ENCODE peak calls at places on chromosomes 1 and 21, in eight cellular contexts. One of them, this sample, is unnamed.

GRCh38 chr1:178168535-178168934 is 74.6 kb downstream of the RASAL2 start:
- DNase-seq in HL-60: no peak
- DNase-seq in activated CD4-positive, alpha-beta memory T cell treated with anti-CD3 and anti-CD28 coated beads for 36 hours: no peak
- DNase-seq in aorta: no peak
- DNase-seq in fibroblast of the aortic adventitia: peak; percentile 55
- DNase-seq in smooth muscle cell of the brain vasculature: peak; percentile 18
- DNase-seq in NB4: peak; percentile 8
- DNase-seq in activated naive CD4-positive, alpha-beta T cell treated with anti-CD3 and anti-CD28 coated beads for 36 hours: no peak
- DNase-seq in this sample: no peak

GRCh38 chr1:67322442-67322841 is 14.8 kb downstream of the IL12RB2 start:
- DNase-seq in smooth muscle cell of the brain vasculature: no peak
- DNase-seq in activated naive CD4-positive, alpha-beta T cell treated with anti-CD3 and anti-CD28 coated beads for 36 hours: no peak
- DNase-seq in fibroblast of the aortic adventitia: no peak
- DNase-seq in activated CD4-positive, alpha-beta memory T cell treated with anti-CD3 and anti-CD28 coated beads for 36 hours: no peak
- DNase-seq in aorta: no peak
- DNase-seq in NB4: no peak
- DNase-seq in HL-60: no peak
- DNase-seq in this sample: no peak

GRCh38 chr1:53686371-53687267 is 52.3 kb downstream of the GLIS1 start:
- DNase-seq in activated CD4-positive, alpha-beta memory T cell treated with anti-CD3 and anti-CD28 coated beads for 36 hours: no peak
- DNase-seq in HL-60: no peak
- DNase-seq in aorta: no peak
- DNase-seq in smooth muscle cell of the brain vasculature: no peak
- DNase-seq in fibroblast of the aortic adventitia: no peak
- DNase-seq in NB4: no peak
- DNase-seq in activated naive CD4-positive, alpha-beta T cell treated with anti-CD3 and anti-CD28 coated beads for 36 hours: no peak
- DNase-seq in this sample: no peak

GRCh38 chr1:182149411-182149965 is 88.0 kb upstream of the ZNF648 start:
- DNase-seq in activated CD4-positive, alpha-beta memory T cell treated with anti-CD3 and anti-CD28 coated beads for 36 hours: peak; percentile 49
- DNase-seq in HL-60: peak; percentile 98
- DNase-seq in fibroblast of the aortic adventitia: peak; percentile 66
- DNase-seq in aorta: peak; percentile 73
- DNase-seq in activated naive CD4-positive, alpha-beta T cell treated with anti-CD3 and anti-CD28 coated beads for 36 hours: peak; percentile 60
- DNase-seq in NB4: peak; percentile 95
- DNase-seq in smooth muscle cell of the brain vasculature: no peak
- DNase-seq in this sample: peak; percentile 46

GRCh38 chr1:225253784-225254183 is 174.1 kb downstream of the LBR start:
- DNase-seq in aorta: no peak
- DNase-seq in fibroblast of the aortic adventitia: no peak
- DNase-seq in NB4: no peak
- DNase-seq in smooth muscle cell of the brain vasculature: no peak
- DNase-seq in activated CD4-positive, alpha-beta memory T cell treated with anti-CD3 and anti-CD28 coated beads for 36 hours: no peak
- DNase-seq in HL-60: no peak
- DNase-seq in activated naive CD4-positive, alpha-beta T cell treated with anti-CD3 and anti-CD28 coated beads for 36 hours: no peak
- DNase-seq in this sample: no peak

GRCh38 chr1:54325705-54326461 is 80.3 kb downstream of the SSBP3 start:
- DNase-seq in activated naive CD4-positive, alpha-beta T cell treated with anti-CD3 and anti-CD28 coated beads for 36 hours: no peak
- DNase-seq in fibroblast of the aortic adventitia: no peak
- DNase-seq in HL-60: no peak
- DNase-seq in aorta: no peak
- DNase-seq in smooth muscle cell of the brain vasculature: no peak
- DNase-seq in activated CD4-positive, alpha-beta memory T cell treated with anti-CD3 and anti-CD28 coated beads for 36 hours: no peak
- DNase-seq in NB4: no peak
- DNase-seq in this sample: no peak

GRCh38 chr1:95547000-95547399 is 313.0 kb downstream of the RWDD3 start:
- DNase-seq in activated naive CD4-positive, alpha-beta T cell treated with anti-CD3 and anti-CD28 coated beads for 36 hours: no peak
- DNase-seq in fibroblast of the aortic adventitia: no peak
- DNase-seq in aorta: no peak
- DNase-seq in HL-60: no peak
- DNase-seq in smooth muscle cell of the brain vasculature: no peak
- DNase-seq in activated CD4-positive, alpha-beta memory T cell treated with anti-CD3 and anti-CD28 coated beads for 36 hours: no peak
- DNase-seq in NB4: no peak
- DNase-seq in this sample: no peak

GRCh38 chr1:198121058-198121829 is 35.6 kb upstream of the NEK7 start:
- DNase-seq in aorta: peak; percentile 57
- DNase-seq in activated CD4-positive, alpha-beta memory T cell treated with anti-CD3 and anti-CD28 coated beads for 36 hours: no peak
- DNase-seq in NB4: no peak
- DNase-seq in fibroblast of the aortic adventitia: peak; percentile 79
- DNase-seq in activated naive CD4-positive, alpha-beta T cell treated with anti-CD3 and anti-CD28 coated beads for 36 hours: no peak
- DNase-seq in HL-60: no peak
- DNase-seq in smooth muscle cell of the brain vasculature: no peak
- DNase-seq in this sample: no peak

GRCh38 chr1:235468970-235469369 is 35.3 kb downstream of the B3GALNT2 start:
- DNase-seq in aorta: no peak
- DNase-seq in fibroblast of the aortic adventitia: peak; percentile 50
- DNase-seq in smooth muscle cell of the brain vasculature: no peak
- DNase-seq in activated CD4-positive, alpha-beta memory T cell treated with anti-CD3 and anti-CD28 coated beads for 36 hours: no peak
- DNase-seq in activated naive CD4-positive, alpha-beta T cell treated with anti-CD3 and anti-CD28 coated beads for 36 hours: no peak
- DNase-seq in NB4: no peak
- DNase-seq in HL-60: no peak
- DNase-seq in this sample: no peak

GRCh38 chr1:89519779-89520358 is 4.8 kb upstream of the LRRC8B start:
- DNase-seq in smooth muscle cell of the brain vasculature: no peak
- DNase-seq in HL-60: no peak
- DNase-seq in aorta: no peak
- DNase-seq in activated CD4-positive, alpha-beta memory T cell treated with anti-CD3 and anti-CD28 coated beads for 36 hours: peak; percentile 60
- DNase-seq in activated naive CD4-positive, alpha-beta T cell treated with anti-CD3 and anti-CD28 coated beads for 36 hours: peak; percentile 69
- DNase-seq in fibroblast of the aortic adventitia: peak; percentile 48
- DNase-seq in NB4: peak; percentile 65
- DNase-seq in this sample: peak; percentile 62

GRCh38 chr1:117676615-117677130 is 70.8 kb downstream of the TENT5C start:
- DNase-seq in fibroblast of the aortic adventitia: no peak
- DNase-seq in activated naive CD4-positive, alpha-beta T cell treated with anti-CD3 and anti-CD28 coated beads for 36 hours: no peak
- DNase-seq in NB4: no peak
- DNase-seq in activated CD4-positive, alpha-beta memory T cell treated with anti-CD3 and anti-CD28 coated beads for 36 hours: no peak
- DNase-seq in HL-60: no peak
- DNase-seq in aorta: no peak
- DNase-seq in smooth muscle cell of the brain vasculature: no peak
- DNase-seq in this sample: no peak

GRCh38 chr1:234731371-234732085 is 121.5 kb upstream of the IRF2BP2 start:
- DNase-seq in HL-60: no peak
- DNase-seq in smooth muscle cell of the brain vasculature: no peak
- DNase-seq in activated CD4-positive, alpha-beta memory T cell treated with anti-CD3 and anti-CD28 coated beads for 36 hours: peak; percentile 78
- DNase-seq in NB4: no peak
- DNase-seq in aorta: peak; percentile 72
- DNase-seq in activated naive CD4-positive, alpha-beta T cell treated with anti-CD3 and anti-CD28 coated beads for 36 hours: peak; percentile 83
- DNase-seq in fibroblast of the aortic adventitia: peak; percentile 73
- DNase-seq in this sample: peak; percentile 77

GRCh38 chr1:44010935-44011610 is 19.7 kb downstream of the CCDC24 start:
- DNase-seq in NB4: no peak
- DNase-seq in activated naive CD4-positive, alpha-beta T cell treated with anti-CD3 and anti-CD28 coated beads for 36 hours: no peak
- DNase-seq in fibroblast of the aortic adventitia: no peak
- DNase-seq in aorta: no peak
- DNase-seq in activated CD4-positive, alpha-beta memory T cell treated with anti-CD3 and anti-CD28 coated beads for 36 hours: no peak
- DNase-seq in smooth muscle cell of the brain vasculature: no peak
- DNase-seq in HL-60: no peak
- DNase-seq in this sample: no peak

GRCh38 chr1:25569599-25570458 is 26.4 kb downstream of the LDLRAP1 start:
- DNase-seq in NB4: no peak
- DNase-seq in HL-60: no peak
- DNase-seq in aorta: no peak
- DNase-seq in fibroblast of the aortic adventitia: no peak
- DNase-seq in activated CD4-positive, alpha-beta memory T cell treated with anti-CD3 and anti-CD28 coated beads for 36 hours: no peak
- DNase-seq in activated naive CD4-positive, alpha-beta T cell treated with anti-CD3 and anti-CD28 coated beads for 36 hours: no peak
- DNase-seq in smooth muscle cell of the brain vasculature: no peak
- DNase-seq in this sample: no peak

GRCh38 chr1:9871707-9872425 is 38.2 kb downstream of the CTNNBIP1 start:
- DNase-seq in smooth muscle cell of the brain vasculature: no peak
- DNase-seq in HL-60: no peak
- DNase-seq in aorta: no peak
- DNase-seq in activated naive CD4-positive, alpha-beta T cell treated with anti-CD3 and anti-CD28 coated beads for 36 hours: no peak
- DNase-seq in fibroblast of the aortic adventitia: no peak
- DNase-seq in NB4: no peak
- DNase-seq in activated CD4-positive, alpha-beta memory T cell treated with anti-CD3 and anti-CD28 coated beads for 36 hours: no peak
- DNase-seq in this sample: no peak

GRCh38 chr1:204524986-204525385 is 8.8 kb downstream of the MDM4 start:
- DNase-seq in NB4: no peak
- DNase-seq in fibroblast of the aortic adventitia: no peak
- DNase-seq in activated CD4-positive, alpha-beta memory T cell treated with anti-CD3 and anti-CD28 coated beads for 36 hours: no peak
- DNase-seq in activated naive CD4-positive, alpha-beta T cell treated with anti-CD3 and anti-CD28 coated beads for 36 hours: no peak
- DNase-seq in smooth muscle cell of the brain vasculature: no peak
- DNase-seq in aorta: no peak
- DNase-seq in HL-60: no peak
- DNase-seq in this sample: no peak

GRCh38 chr1:19465123-19465522 is 20.2 kb downstream of the CAPZB start:
- DNase-seq in activated CD4-positive, alpha-beta memory T cell treated with anti-CD3 and anti-CD28 coated beads for 36 hours: no peak
- DNase-seq in fibroblast of the aortic adventitia: peak; percentile 90
- DNase-seq in NB4: no peak
- DNase-seq in aorta: no peak
- DNase-seq in smooth muscle cell of the brain vasculature: no peak
- DNase-seq in HL-60: no peak
- DNase-seq in activated naive CD4-positive, alpha-beta T cell treated with anti-CD3 and anti-CD28 coated beads for 36 hours: no peak
- DNase-seq in this sample: no peak

GRCh38 chr21:46116189-46116845 is 18.4 kb downstream of the COL6A2 start:
- DNase-seq in aorta: peak; percentile 27
- DNase-seq in HL-60: no peak
- DNase-seq in smooth muscle cell of the brain vasculature: no peak
- DNase-seq in activated CD4-positive, alpha-beta memory T cell treated with anti-CD3 and anti-CD28 coated beads for 36 hours: no peak
- DNase-seq in NB4: no peak
- DNase-seq in fibroblast of the aortic adventitia: no peak
- DNase-seq in activated naive CD4-positive, alpha-beta T cell treated with anti-CD3 and anti-CD28 coated beads for 36 hours: no peak
- DNase-seq in this sample: peak; percentile 0

GRCh38 chr1:47708658-47709301 is 270.9 kb downstream of the FOXD2 start:
- DNase-seq in activated naive CD4-positive, alpha-beta T cell treated with anti-CD3 and anti-CD28 coated beads for 36 hours: no peak
- DNase-seq in smooth muscle cell of the brain vasculature: no peak
- DNase-seq in HL-60: no peak
- DNase-seq in activated CD4-positive, alpha-beta memory T cell treated with anti-CD3 and anti-CD28 coated beads for 36 hours: no peak
- DNase-seq in NB4: no peak
- DNase-seq in aorta: no peak
- DNase-seq in fibroblast of the aortic adventitia: no peak
- DNase-seq in this sample: peak; percentile 12

GRCh38 chr1:68111804-68112436 is 61.5 kb upstream of the DIRAS3 start:
- DNase-seq in smooth muscle cell of the brain vasculature: peak; percentile 64
- DNase-seq in activated CD4-positive, alpha-beta memory T cell treated with anti-CD3 and anti-CD28 coated beads for 36 hours: no peak
- DNase-seq in NB4: peak; percentile 32
- DNase-seq in aorta: peak; percentile 70
- DNase-seq in HL-60: no peak
- DNase-seq in fibroblast of the aortic adventitia: peak; percentile 96
- DNase-seq in activated naive CD4-positive, alpha-beta T cell treated with anti-CD3 and anti-CD28 coated beads for 36 hours: peak; percentile 11
- DNase-seq in this sample: no peak

This sample was measured in activated CD4-positive, alpha-beta T cell treated with anti-CD3 and anti-CD28 coated beads for 36 hours.